ENCODE peak calls at places on chromosomes 13 and 19, in nine cellular contexts. L, U, P, S, J, D, X, I and M are unnamed samples.

GRCh38 chr19:37845932-37846331 is 60.5 kb downstream of the WDR87 start:
- DNase-seq in L (no peak), U (no peak), P (no peak), S (no peak), J (no peak), D (no peak), X (no peak), I (no peak), M (no peak)

GRCh38 chr13:65460136-65460535 is 1770.0 kb downstream of the PCDH9 start:
- DNase-seq in L (no peak), U (no peak), P (no peak), S (no peak), J (no peak), D (no peak), X (no peak), I (no peak), M (no peak)

GRCh38 chr19:50358483-50359431 is 6.7 kb downstream of the NAPSA start:
- DNase-seq in L (peak), U (no peak), P (no peak), S (peak), J (peak), D (peak), X (peak), I (no peak), M (peak)

GRCh38 chr19:315811-316210 is 24.6 kb upstream of the PLPP2 start:
- DNase-seq in L (no peak), U (no peak), P (no peak), S (no peak), J (no peak), D (no peak), X (no peak), I (no peak), M (no peak)

GRCh38 chr13:110617326-110618072 is 2.2 kb downstream of the NAXD start:
- DNase-seq in L (peak), U (no peak), P (no peak), S (peak), J (no peak), D (peak), X (no peak), I (no peak), M (no peak)

GRCh38 chr19:45800009-45800553 is 7.4 kb upstream of the DMWD start:
- DNase-seq in L (no peak), U (no peak), P (no peak), S (no peak), J (no peak), D (no peak), X (no peak), I (no peak), M (no peak)

GRCh38 chr13:21670006-21670882 is 629 bp upstream of the FGF9 start:
- DNase-seq in L (peak), U (no peak), P (no peak), S (peak), J (peak), D (peak), X (peak), I (peak), M (no peak)

GRCh38 chr19:42239544-42240220 is 2.7 kb downstream of the GSK3A start:
- DNase-seq in L (no peak), U (no peak), P (no peak), S (no peak), J (no peak), D (no peak), X (no peak), I (no peak), M (no peak)

GRCh38 chr13:73721571-73721970 is 412.6 kb downstream of the KLF12 start:
- DNase-seq in L (no peak), U (no peak), P (no peak), S (no peak), J (no peak), D (no peak), X (no peak), I (no peak), M (no peak)

GRCh38 chr13:93169980-93170379 is 56.6 kb upstream of the GPC6 start:
- DNase-seq in L (no peak), U (no peak), P (no peak), S (no peak), J (no peak), D (no peak), X (no peak), I (no peak), M (no peak)
- H3K27ac ChIP-seq in L (no peak), U (no peak), P (no peak), S (no peak), J (no peak), D (no peak), X (no peak), I (no peak), M (no peak)

GRCh38 chr19:29645491-29645867 is 19.8 kb upstream of the PLEKHF1 start:
- DNase-seq in L (no peak), U (no peak), P (no peak), S (no peak), J (no peak), D (no peak), X (no peak), I (no peak), M (no peak)

GRCh38 chr19:29645911-29646310 is 19.4 kb upstream of the PLEKHF1 start:
- DNase-seq in L (peak), U (no peak), P (no peak), S (no peak), J (no peak), D (no peak), X (no peak), I (no peak), M (no peak)

GRCh38 chr19:29644179-29644578 is 21.1 kb upstream of the PLEKHF1 start:
- DNase-seq in L (no peak), U (no peak), P (no peak), S (no peak), J (no peak), D (no peak), X (no peak), I (no peak), M (no peak)

GRCh38 chr19:29641597-29641996 is 23.7 kb upstream of the PLEKHF1 start:
- DNase-seq in L (no peak), U (no peak), P (no peak), S (no peak), J (no peak), D (no peak), X (no peak), I (no peak), M (no peak)

DNA sequence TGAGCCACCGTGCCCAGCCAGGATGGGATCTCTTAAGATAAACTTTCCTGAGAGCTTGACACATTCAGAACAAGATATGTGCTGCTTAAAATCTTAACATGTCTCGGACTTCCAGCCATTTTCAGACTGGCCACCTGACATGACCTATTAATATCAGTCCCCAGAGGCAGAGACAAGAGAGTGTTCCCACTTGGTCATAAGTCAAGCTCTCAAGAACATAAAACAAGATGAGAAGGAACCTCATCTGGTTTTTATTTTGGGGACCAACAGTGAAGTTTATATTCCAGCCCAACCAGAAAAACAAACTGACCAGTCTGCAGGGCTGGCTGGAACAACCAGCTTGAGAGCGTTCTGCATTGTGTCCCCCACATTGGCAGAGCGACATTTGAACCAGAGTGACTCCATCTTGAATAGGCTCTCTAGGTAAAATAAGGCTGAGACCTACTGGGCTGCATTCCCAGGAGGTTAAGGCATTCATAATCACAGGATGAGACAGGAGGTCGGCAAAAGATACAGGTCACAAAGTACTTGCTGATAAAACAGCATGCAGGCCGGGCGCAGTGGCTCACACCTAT is 21.8 kb upstream of the PLEKHF1 start:
- DNase-seq in L (no peak), U (no peak), P (no peak), S (no peak), J (no peak), D (no peak), X (no peak), I (no peak), M (no peak)
- H3K27ac ChIP-seq in L (no peak), U (no peak), P (no peak), S (no peak), J (no peak), D (no peak), X (no peak), I (no peak), M (no peak)

GRCh38 chr13:98930014-98930625 is 47.7 kb downstream of the DOCK9 start:
- DNase-seq in L (no peak), U (no peak), P (no peak), S (no peak), J (peak), D (peak), X (peak), I (no peak), M (no peak)
- H3K27ac ChIP-seq in L (peak), U (peak), P (no peak), S (no peak), J (peak), D (no peak), X (peak), I (no peak), M (peak)

GRCh38 chr19:2294377-2295335 is 12.7 kb upstream of the PEAK3 start:
- DNase-seq in L (no peak), U (no peak), P (no peak), S (no peak), J (no peak), D (no peak), X (no peak), I (no peak), M (no peak)
- H3K27ac ChIP-seq in L (no peak), U (no peak), P (peak), S (no peak), J (no peak), D (no peak), X (no peak), I (no peak), M (peak)

DNA sequence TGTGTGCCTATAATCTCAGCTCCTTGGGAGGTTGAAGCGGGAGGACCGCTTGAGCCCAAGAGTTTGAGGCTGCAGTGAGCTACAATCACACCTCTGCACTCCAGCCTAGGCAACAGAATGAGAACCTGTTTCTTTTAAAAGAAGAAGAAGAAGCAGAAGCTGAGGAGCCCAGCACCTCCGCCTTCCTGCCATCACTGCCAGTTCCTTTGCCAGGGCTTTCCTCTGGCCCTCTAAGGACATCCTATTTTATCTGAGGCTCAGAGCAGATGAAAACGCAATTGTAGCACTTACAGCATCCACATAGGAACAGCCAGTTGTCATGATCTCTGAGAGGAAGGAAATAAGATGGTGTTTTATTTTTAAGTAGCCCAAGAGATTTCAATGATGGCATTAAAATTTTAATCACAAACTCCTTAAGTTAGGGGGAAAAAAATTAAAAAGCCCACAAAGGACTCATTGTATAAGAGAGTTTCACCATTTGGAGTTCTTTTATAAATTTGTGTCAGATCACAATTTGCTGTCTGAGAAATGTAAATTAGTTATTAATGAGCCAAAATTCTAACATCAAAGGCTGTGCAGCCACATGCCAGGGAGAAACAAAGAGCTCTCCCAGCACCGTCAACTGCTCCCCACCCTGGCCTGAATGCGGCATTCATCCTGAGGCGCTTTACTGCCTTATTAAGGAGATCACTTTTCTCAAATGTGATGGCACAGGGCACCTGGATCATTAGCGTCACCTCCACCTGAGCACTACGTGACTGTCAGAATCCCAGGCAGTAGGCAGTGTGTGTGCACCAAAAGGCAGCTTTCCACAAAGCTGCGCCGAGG is 393.1 kb downstream of the FOXO1 start:
- DNase-seq in L (no peak), U (no peak), P (no peak), S (no peak), J (no peak), D (no peak), X (no peak), I (no peak), M (peak)
- H3K27ac ChIP-seq in L (no peak), U (peak), P (peak), S (no peak), J (no peak), D (no peak), X (no peak), I (peak), M (peak)

GRCh38 chr13:88919970-88920628 is 1248.9 kb downstream of the SLITRK5 start:
- DNase-seq in L (no peak), U (no peak), P (no peak), S (no peak), J (peak), D (no peak), X (peak), I (no peak), M (no peak)
- H3K27ac ChIP-seq in L (no peak), U (no peak), P (no peak), S (no peak), J (no peak), D (no peak), X (no peak), I (no peak), M (no peak)

GRCh38 chr19:4374451-4375163 is 25.7 kb downstream of the SH3GL1 start:
- DNase-seq in L (peak), U (peak), P (peak), S (peak), J (no peak), D (peak), X (no peak), I (peak), M (no peak)
- H3K27ac ChIP-seq in L (peak), U (peak), P (peak), S (peak), J (peak), D (peak), X (no peak), I (peak), M (peak)